ENCODE peak calls at places on chromosomes 11 and 22, in four cellular contexts. A is GM12878, I is K562, L is HepG2. U is an unnamed sample.

GRCh38 chr22:23211622-23212021 is 31.3 kb downstream of the BCR start:
- DNase-seq in L (no peak), I (peak; percentile 47), A (no peak), U (no peak)

GRCh38 chr22:32649515-32650200 is 151.8 kb upstream of the TIMP3 start:
- DNase-seq in L (no peak), A (no peak), I (peak; percentile 70), U (no peak)

GRCh38 chr11:62858201-62858600 is 18.8 kb upstream of the WDR74 start:
- DNase-seq in I (no peak), L (peak; percentile 50), A (no peak), U (no peak)

GRCh38 chr11:36135062-36135461 is 154.2 kb downstream of the COMMD9 start:
- DNase-seq in A (no peak), I (no peak), L (no peak), U (peak; percentile 46)

GRCh38 chr11:118938491-118939411 is 13.0 kb upstream of the BCL9L start:
- DNase-seq in L (peak; percentile 72), A (no peak), I (no peak), U (no peak)

GRCh38 chr11:69242583-69242940 is 51.4 kb upstream of the MYEOV start:
- DNase-seq in I (no peak), L (no peak), A (no peak), U (no peak)

GRCh38 chr22:35124674-35125219 is 58.8 kb downstream of the ISX start:
- DNase-seq in I (no peak), A (no peak), L (no peak), U (no peak)

GRCh38 chr11:9210922-9211320 is 54.2 kb downstream of the DENND5A start:
- DNase-seq in L (no peak), I (no peak), A (peak; percentile 75), U (no peak)

GRCh38 chr22:42268852-42269406 is 1.5 kb downstream of the TCF20 start:
- DNase-seq in I (no peak), A (no peak), L (no peak), U (peak; percentile 7)

GRCh38 chr11:60477035-60477445 is 15.5 kb upstream of the MS4A12 start:
- DNase-seq in I (no peak), L (no peak), A (no peak), U (no peak)

GRCh38 chr22:30575011-30575671 is 676 bp upstream of the GAL3ST1 start:
- DNase-seq in A (no peak), I (no peak), L (no peak), U (no peak)

GRCh38 chr22:42743501-42743991 is 22.9 kb upstream of the A4GALT start:
- DNase-seq in I (no peak), A (no peak), L (peak; percentile 83), U (peak; percentile 34)

GRCh38 chr22:37378642-37379058 is 48.6 kb downstream of the ELFN2 start:
- DNase-seq in A (no peak), L (no peak), I (no peak), U (no peak)

GRCh38 chr11:61826930-61827572 is 1.0 kb upstream of the FADS2 start:
- DNase-seq in A (no peak), L (no peak), I (no peak), U (no peak)

GRCh38 chr22:17431179-17431578 is 61.9 kb downstream of the CECR2 start:
- DNase-seq in L (no peak), A (no peak), I (no peak), U (no peak)

GRCh38 chr22:17429516-17429915 is 60.3 kb downstream of the CECR2 start:
- DNase-seq in L (no peak), I (no peak), A (no peak), U (no peak)

GRCh38 chr22:17434856-17435255 is 65.6 kb downstream of the CECR2 start:
- DNase-seq in I (no peak), A (no peak), L (no peak), U (no peak)

GRCh38 chr22:17435375-17435774 is 66.1 kb downstream of the CECR2 start:
- DNase-seq in A (no peak), L (no peak), I (no peak), U (no peak)

DNA sequence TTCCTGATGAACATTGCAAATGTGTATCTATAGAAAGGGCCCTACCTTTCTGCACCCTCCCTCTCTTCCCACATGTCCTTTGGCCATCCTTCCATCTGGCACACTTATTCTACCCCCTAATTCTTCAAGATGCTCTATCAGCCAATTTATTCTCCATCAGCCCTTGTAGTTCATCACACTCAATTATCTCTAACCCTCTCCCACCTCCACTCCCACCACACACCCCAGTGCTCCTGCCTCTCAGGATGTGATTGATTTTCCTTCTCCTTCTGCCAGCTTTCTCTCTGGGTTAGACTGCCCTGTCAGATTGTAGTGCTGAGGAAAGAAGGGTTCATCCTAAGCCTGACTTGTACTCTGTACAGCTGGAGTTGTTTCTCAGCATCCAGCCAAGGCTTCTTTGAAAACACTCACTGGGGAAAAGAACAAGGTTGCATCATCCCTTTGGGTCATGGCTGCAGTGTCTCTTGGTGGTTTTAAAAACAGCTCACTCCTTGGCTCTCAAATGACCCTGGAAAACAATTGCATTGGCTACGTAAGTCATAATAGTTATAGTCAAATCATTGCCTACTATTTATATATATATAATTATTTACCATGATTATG is 61.1 kb downstream of the CECR2 start:
- DNase-seq in L (no peak), I (no peak), A (no peak), U (no peak)
- TF ChIP-seq MYC in L (no peak), I (no peak), A (no peak), U (no peak)

DNA sequence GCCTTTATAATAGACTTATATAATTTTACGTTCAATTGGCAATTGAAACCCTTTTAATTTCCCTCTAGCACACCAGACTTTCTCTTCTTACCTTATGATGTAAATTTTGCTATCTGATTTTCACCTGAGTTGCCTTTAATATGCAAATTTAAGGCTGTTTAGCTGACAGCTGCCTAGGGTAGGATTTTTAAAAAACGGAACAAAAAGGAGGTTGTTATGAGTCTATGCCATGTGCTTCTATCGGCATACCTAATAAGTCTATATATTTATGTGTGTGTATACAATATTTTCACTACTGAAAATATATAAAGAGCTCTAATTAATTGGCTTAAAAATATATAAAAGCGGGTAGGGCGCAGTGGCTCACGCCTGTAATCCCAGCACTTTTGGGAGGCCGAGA is 11.8 kb upstream of the SELENOH start:
- DNase-seq in L (no peak), A (no peak), I (no peak), U (no peak)
- H3K9ac ChIP-seq in L (no peak overlapping the region), A (peak overlapping the region; percentile 35), I (no peak overlapping the region), U (no peak overlapping the region)

GRCh38 chr11:127000991-127001390 is 421 bp upstream of the KIRREL3 start:
- DNase-seq in L (no peak), A (no peak), I (no peak), U (no peak)

GRCh38 chr11:127002669-127003259 is 2.2 kb upstream of the KIRREL3 start:
- DNase-seq in L (no peak), I (no peak), A (no peak), U (no peak)

GRCh38 chr11:126999366-126999765 is 1.2 kb downstream of the KIRREL3 start:
- DNase-seq in L (no peak), I (no peak), A (no peak), U (no peak)

GRCh38 chr11:126997641-126998040 is 2.9 kb downstream of the KIRREL3 start:
- DNase-seq in A (no peak), L (no peak), I (no peak), U (no peak)

DNA sequence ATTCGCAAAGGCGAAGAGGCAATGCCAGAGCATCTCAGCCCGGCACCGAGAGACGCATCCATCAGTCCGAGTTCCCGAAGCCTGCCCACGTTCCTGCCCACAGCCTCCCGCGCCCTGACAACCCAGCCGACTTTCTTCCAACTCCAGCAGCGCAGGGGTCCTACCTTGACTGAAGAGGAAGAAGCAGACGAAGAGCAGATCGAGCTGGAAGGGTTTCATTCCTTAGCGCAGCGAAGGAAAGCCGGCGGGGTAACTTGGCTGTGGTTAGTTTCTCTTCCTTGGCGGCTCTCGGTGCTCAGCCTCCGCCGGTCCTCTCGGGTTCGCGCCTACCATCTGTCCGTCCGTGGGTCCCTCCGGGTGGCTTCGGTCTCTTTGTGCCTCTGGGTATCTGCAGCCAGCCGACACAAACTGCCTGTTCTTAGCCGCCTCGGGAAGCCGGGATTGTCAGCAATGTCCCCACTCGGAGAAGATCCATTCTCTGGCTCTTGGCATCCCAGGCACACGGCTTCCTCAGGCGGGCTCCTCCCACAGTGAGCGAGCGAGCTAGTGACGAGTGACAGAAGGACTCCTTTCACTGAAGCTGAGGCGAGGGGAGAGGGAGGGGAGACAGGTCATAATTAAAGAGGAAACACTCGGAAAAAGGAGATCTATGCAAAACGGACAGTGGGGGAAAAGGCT is at the start of gene KIRREL3:
- DNase-seq in L (no peak), A (no peak), I (no peak), U (no peak)
- TF ChIP-seq EZH2 in L (no peak), A (no peak), I (no peak), U (peak; percentile 71)

GRCh38 chr11:72040497-72041363 is 39.6 kb downstream of the NUMA1 start:
- DNase-seq in L (peak; percentile 88), I (peak; percentile 80), A (no peak), U (peak; percentile 96)
- TF ChIP-seq MYC in L (peak; percentile 19), I (no peak), A (no peak), U (no peak)

DNA sequence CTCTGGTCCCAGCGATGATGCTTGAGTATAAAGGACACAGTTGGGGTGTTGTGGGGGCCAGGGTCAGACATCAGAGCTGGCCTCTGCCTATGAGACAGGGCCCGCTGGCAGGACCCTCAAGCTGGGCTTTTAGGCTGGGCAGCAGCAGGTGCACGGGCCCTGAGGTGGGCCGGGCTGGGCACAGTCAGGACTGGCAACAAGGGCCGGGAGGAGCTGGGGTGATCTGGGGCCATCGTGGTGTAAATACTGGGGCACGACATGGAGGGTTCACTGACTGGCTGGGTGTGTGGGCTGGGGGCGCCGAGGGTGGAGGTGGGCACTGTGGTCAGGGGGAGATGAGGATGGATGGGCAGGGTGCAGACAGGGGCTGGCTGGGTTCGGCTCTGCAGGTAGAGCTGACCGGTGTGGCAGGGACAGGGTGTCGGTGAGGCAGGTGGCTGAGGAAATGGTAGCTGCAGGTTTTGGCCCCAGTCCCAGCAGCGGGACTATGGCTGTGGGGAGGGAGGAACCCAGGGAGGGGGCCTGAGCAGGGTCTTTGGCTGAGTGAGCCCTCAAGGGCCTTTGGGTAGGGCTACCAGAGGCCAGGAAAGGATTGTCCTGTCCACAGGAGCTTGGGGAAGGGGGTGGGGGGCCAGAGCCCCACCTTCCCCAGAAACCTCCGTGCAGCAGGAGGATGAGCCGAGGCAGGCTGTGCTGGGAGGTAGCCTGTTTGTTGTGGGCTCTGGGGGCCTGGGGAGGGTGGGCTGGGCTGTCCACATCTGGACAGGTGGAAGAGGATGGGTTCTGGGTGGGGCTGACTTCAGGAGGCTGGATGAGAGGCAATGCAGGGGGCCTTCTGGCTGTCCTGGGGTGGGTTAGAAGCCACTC is 81.4 kb downstream of the KCNQ1 start:
- DNase-seq in I (no peak), A (no peak), L (no peak), U (no peak)
- H3K9ac ChIP-seq in I (no peak overlapping the region), A (no peak overlapping the region), L (no peak overlapping the region), U (no peak overlapping the region)

GRCh38 chr11:27723685-27724084 is 23.4 kb upstream of the BDNF start:
- DNase-seq in I (no peak), A (no peak), L (no peak), U (no peak)

GRCh38 chr11:27722945-27723344 is 22.7 kb upstream of the BDNF start:
- DNase-seq in A (no peak), L (no peak), I (no peak), U (no peak)

GRCh38 chr11:27720277-27720830 is 20.1 kb upstream of the BDNF start:
- DNase-seq in L (no peak), A (no peak), I (peak; percentile 59), U (peak; percentile 52)

GRCh38 chr11:27721505-27722116 is 21.4 kb upstream of the BDNF start:
- DNase-seq in L (no peak), A (no peak), I (no peak), U (no peak)

GRCh38 chr11:27722117-27722844 is 22.0 kb upstream of the BDNF start:
- DNase-seq in A (no peak), L (no peak), I (no peak), U (peak; percentile 26)
- TF ChIP-seq EZH2 in A (no peak), L (no peak), I (no peak), U (peak; percentile 1)

U was measured in endothelial cell of umbilical vein.